ENCODE peak calls at places on chromosome 10, in nine cellular contexts. P is small intestine, L is stomach, G is mesenchymal stem cell, O is cardiac muscle cell, E is tibial artery, N is pancreas, J is A549, R is GM23338. A is an unnamed sample.

GRCh38 chr10:31602541-31603244 is 283.7 kb downstream of the ZEB1 start:
- DNase-seq in P (peak; percentile 7), L (peak; percentile 54), G (peak; percentile 75), O (peak; percentile 84), E (peak; percentile 95), N (peak; percentile 73), J (peak; percentile 30), R (peak; percentile 78), A (peak; percentile 82)

GRCh38 chr10:30051220-30051619 is 8.2 kb downstream of the JCAD start:
- DNase-seq in P (no peak), L (no peak), G (peak; percentile 18), O (no peak), E (no peak), N (no peak), J (no peak), R (no peak), A (no peak)

GRCh38 chr10:132192991-132193670 is 6.4 kb downstream of the DPYSL4 start:
- DNase-seq in P (no peak), L (no peak), G (no peak), O (no peak), E (no peak), N (no peak), J (no peak), R (no peak), A (no peak)

GRCh38 chr10:98466916-98467505 is 20.3 kb upstream of the HPS1 start:
- DNase-seq in P (no peak), L (no peak), G (no peak), O (peak; percentile 35), E (no peak), N (no peak), J (no peak), R (no peak), A (no peak)

GRCh38 chr10:60905580-60905979 is 38.4 kb downstream of the RHOBTB1 start:
- DNase-seq in P (no peak), L (no peak), G (no peak), O (peak; percentile 65), E (peak; percentile 90), N (no peak), J (no peak), R (no peak), A (peak; percentile 41)

GRCh38 chr10:54800677-54801480 is at the start of gene PCDH15:
- DNase-seq in P (peak; percentile 9), L (no peak), G (peak; percentile 33), O (peak; percentile 24), E (no peak), N (no peak), J (no peak), R (peak; percentile 80), A (no peak)

GRCh38 chr10:113858541-113858940 is 4.1 kb downstream of the NHLRC2 start:
- DNase-seq in P (peak; percentile 88), L (no peak), G (peak; percentile 14), O (peak; percentile 20), E (no peak), N (no peak), J (no peak), R (no peak), A (no peak)

GRCh38 chr10:127117125-127117524 is 79.3 kb downstream of the INSYN2A start:
- DNase-seq in P (peak; percentile 40), L (peak; percentile 48), G (peak; percentile 62), O (peak; percentile 72), E (no peak), N (peak; percentile 26), J (peak; percentile 24), R (peak; percentile 72), A (no peak)

GRCh38 chr10:30058111-30058510 is 1.3 kb downstream of the JCAD start:
- DNase-seq in P (no peak), L (no peak), G (peak; percentile 34), O (no peak), E (no peak), N (no peak), J (no peak), R (no peak), A (no peak)

GRCh38 chr10:112226439-112227248 is 43.1 kb upstream of the GPAM start:
- DNase-seq in P (no peak), L (no peak), G (no peak), O (no peak), E (no peak), N (no peak), J (no peak), R (no peak), A (no peak)

GRCh38 chr10:4663162-4663992 is 162.6 kb upstream of the AKR1E2 start:
- DNase-seq in P (peak; percentile 97), L (peak; percentile 53), G (peak; percentile 99), O (peak; percentile 98), E (peak; percentile 88), N (peak; percentile 65), J (peak; percentile 85), R (peak; percentile 11), A (peak; percentile 75)

GRCh38 chr10:79130846-79131245 is 62.1 kb downstream of the ZMIZ1 start:
- DNase-seq in P (no peak), L (no peak), G (peak; percentile 30), O (no peak), E (no peak), N (no peak), J (no peak), R (peak; percentile 62), A (no peak)

GRCh38 chr10:111076682-111077661 is at the start of gene ADRA2A:
- DNase-seq in P (peak; percentile 89), L (peak; percentile 30), G (peak; percentile 46), O (peak; percentile 47), E (no peak), N (peak; percentile 77), J (peak; percentile 30), R (peak; percentile 75), A (no peak)

GRCh38 chr10:132400041-132400546 is 3.1 kb downstream of the PWWP2B start:
- DNase-seq in P (no peak), L (no peak), G (no peak), O (no peak), E (no peak), N (peak; percentile 43), J (no peak), R (no peak), A (no peak)

GRCh38 chr10:60384708-60385398 is 4.8 kb downstream of the ANK3 start:
- DNase-seq in P (no peak), L (no peak), G (peak; percentile 69), O (peak; percentile 97), E (no peak), N (no peak), J (peak; percentile 37), R (no peak), A (no peak)

GRCh38 chr10:80506189-80506575 is 31.5 kb upstream of the SH2D4B start:
- DNase-seq in P (no peak), L (no peak), G (peak; percentile 61), O (no peak), E (no peak), N (no peak), J (peak; percentile 90), R (no peak), A (no peak)

GRCh38 chr10:72090326-72090725 is 2.0 kb upstream of the SPOCK2 start:
- DNase-seq in P (no peak), L (no peak), G (no peak), O (no peak), E (no peak), N (no peak), J (no peak), R (no peak), A (no peak)

GRCh38 chr10:28354552-28354951 is 51.7 kb upstream of the MPP7 start:
- DNase-seq in P (no peak), L (no peak), G (no peak), O (no peak), E (no peak), N (no peak), J (no peak), R (no peak), A (no peak)

GRCh38 chr10:93417264-93417663 is 64.9 kb downstream of the MYOF start:
- DNase-seq in P (no peak), L (no peak), G (no peak), O (no peak), E (no peak), N (no peak), J (no peak), R (no peak), A (no peak)
- H3K4me1 ChIP-seq in P (no peaks in the 10 kb centered on the region), L (peaks cover 12% of the 10 kb centered on the region), G (no peaks in the 10 kb centered on the region), O (peaks cover 34% of the 10 kb centered on the region), E (no peaks in the 10 kb centered on the region), N (no peaks in the 10 kb centered on the region), J (peaks cover 10% of the 10 kb centered on the region), R (peaks cover 20% of the 10 kb centered on the region), A (peaks cover 39% of the 10 kb centered on the region)

DNA sequence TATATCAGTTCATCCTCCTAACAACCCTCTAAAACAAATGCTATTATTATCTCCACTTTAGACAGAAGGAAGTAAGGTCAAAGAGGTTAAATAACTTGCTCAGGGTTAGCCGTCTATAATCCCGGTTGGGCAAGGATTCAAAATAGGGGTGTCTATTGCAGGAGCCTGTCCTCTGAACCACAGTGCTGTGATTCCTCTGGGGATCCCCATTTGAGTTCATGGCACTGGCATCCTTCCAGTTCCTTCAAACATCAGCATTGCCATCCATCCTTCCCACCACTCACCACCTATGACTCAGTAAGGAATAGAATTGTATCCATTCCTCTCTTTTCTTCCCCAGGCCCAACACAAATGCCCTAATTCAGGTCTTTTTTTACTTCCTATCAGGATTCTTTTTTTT is 25.6 kb downstream of the HPS6 start:
- DNase-seq in P (no peak), L (no peak), G (peak; percentile 23), O (no peak), E (no peak), N (no peak), J (no peak), R (no peak), A (no peak)
- H3K4me3 ChIP-seq in P (no peak overlapping the region), L (no peak overlapping the region), G (no peak overlapping the region), O (no peak overlapping the region), E (no peak overlapping the region), N (no peak overlapping the region), J (no peak overlapping the region), R (no peak overlapping the region), A (no peak overlapping the region)

GRCh38 chr10:93550634-93551033 is 15.8 kb upstream of the FFAR4 start:
- DNase-seq in P (peak; percentile 73), L (no peak), G (no peak), O (no peak), E (no peak), N (no peak), J (no peak), R (no peak), A (no peak)
- H3K4me1 ChIP-seq in P (peaks cover 2% of the 10 kb centered on the region), L (no peaks in the 10 kb centered on the region), G (peaks cover 7% of the 10 kb centered on the region), O (no peaks in the 10 kb centered on the region), E (no peaks in the 10 kb centered on the region), N (no peaks in the 10 kb centered on the region), J (peaks cover 59% of the 10 kb centered on the region), R (peaks cover 6% of the 10 kb centered on the region), A (no peaks in the 10 kb centered on the region)

GRCh38 chr10:1054684-1055083 is 1.5 kb upstream of the WDR37 start:
- DNase-seq in P (no peak), L (no peak), G (peak; percentile 55), O (no peak), E (no peak), N (no peak), J (no peak), R (no peak), A (no peak)

GRCh38 chr10:1057106-1057657 is 997 bp downstream of the WDR37 start:
- DNase-seq in P (peak; percentile 20), L (no peak), G (peak; percentile 50), O (no peak), E (no peak), N (no peak), J (peak; percentile 31), R (peak; percentile 43), A (no peak)

GRCh38 chr10:1059902-1060301 is 3.7 kb downstream of the WDR37 start:
- DNase-seq in P (no peak), L (no peak), G (no peak), O (no peak), E (no peak), N (no peak), J (no peak), R (no peak), A (no peak)

GRCh38 chr10:1056326-1057105 is at the start of gene WDR37:
- DNase-seq in P (peak; percentile 80), L (peak; percentile 88), G (peak; percentile 95), O (peak; percentile 87), E (peak; percentile 92), N (peak; percentile 84), J (peak; percentile 93), R (peak; percentile 92), A (peak; percentile 44)

GRCh38 chr10:1058017-1058416 is 1.8 kb downstream of the WDR37 start:
- DNase-seq in P (no peak), L (no peak), G (no peak), O (no peak), E (no peak), N (no peak), J (no peak), R (no peak), A (no peak)
- H3K4me3 ChIP-seq in P (no peak overlapping the region), L (peak overlapping the region; percentile 99), G (no peak overlapping the region), O (no peak overlapping the region), E (no peak overlapping the region), N (peak overlapping the region; percentile 96), J (no peak overlapping the region), R (peak overlapping the region; percentile 70), A (peak overlapping the region; percentile 92)

A was measured in thoracic aorta.